ENCODE peak calls at places on chromosomes 6 and 20, in four cellular contexts. One of them, this sample, is unnamed. For H3K36me3, the result is how much of the 10 kb centered on the place peaks cover.

GRCh38 chr6:155340464-155341129 is 26.3 kb upstream of the TFB1M start:
- DNase-seq in keratinocyte: no peak
- DNase-seq in fibroblast of lung: peak
- DNase-seq in left ventricle myocardium inferior: no peak
- DNase-seq in this sample: no peak

GRCh38 chr6:125197795-125198269 is 44.3 kb downstream of the TPD52L1 start:
- DNase-seq in keratinocyte: no peak
- DNase-seq in fibroblast of lung: peak
- DNase-seq in left ventricle myocardium inferior: peak
- DNase-seq in this sample: no peak

GRCh38 chr20:44736170-44737021 is 9.3 kb upstream of the KCNK15 start:
- DNase-seq in keratinocyte: no peak
- DNase-seq in fibroblast of lung: peak
- DNase-seq in left ventricle myocardium inferior: no peak
- DNase-seq in this sample: no peak

GRCh38 chr6:45184937-45185336 is 143.2 kb upstream of the RUNX2 start:
- DNase-seq in keratinocyte: no peak
- DNase-seq in fibroblast of lung: no peak
- DNase-seq in left ventricle myocardium inferior: no peak
- DNase-seq in this sample: no peak

GRCh38 chr6:111727041-111727440 is 121.4 kb upstream of the TRAF3IP2 start:
- DNase-seq in keratinocyte: no peak
- DNase-seq in fibroblast of lung: peak
- DNase-seq in left ventricle myocardium inferior: no peak
- DNase-seq in this sample: no peak

GRCh38 chr6:112710710-112711109 is 363.6 kb downstream of the RFPL4B start:
- DNase-seq in keratinocyte: no peak
- DNase-seq in fibroblast of lung: no peak
- DNase-seq in left ventricle myocardium inferior: no peak
- DNase-seq in this sample: no peak

GRCh38 chr6:16239090-16239797 is 857 bp downstream of the GMPR start:
- DNase-seq in keratinocyte: no peak
- DNase-seq in fibroblast of lung: peak
- DNase-seq in left ventricle myocardium inferior: peak
- DNase-seq in this sample: no peak

GRCh38 chr6:39962831-39963230 is 28.6 kb upstream of the MOCS1 start:
- DNase-seq in keratinocyte: no peak
- DNase-seq in fibroblast of lung: no peak
- DNase-seq in left ventricle myocardium inferior: no peak
- DNase-seq in this sample: peak

GRCh38 chr6:134447883-134448387 is 130.0 kb upstream of the SGK1 start:
- DNase-seq in keratinocyte: peak
- DNase-seq in fibroblast of lung: peak
- DNase-seq in left ventricle myocardium inferior: no peak
- DNase-seq in this sample: peak

GRCh38 chr6:150150458-150150820 is 7.6 kb downstream of the PPP1R14C start:
- DNase-seq in keratinocyte: no peak
- DNase-seq in fibroblast of lung: no peak
- DNase-seq in left ventricle myocardium inferior: no peak
- DNase-seq in this sample: no peak

GRCh38 chr6:16494781-16495180 is 256.4 kb downstream of the GMPR start:
- DNase-seq in keratinocyte: no peak
- DNase-seq in fibroblast of lung: peak
- DNase-seq in left ventricle myocardium inferior: no peak
- DNase-seq in this sample: no peak

GRCh38 chr6:121435444-121436069 is at the start of gene GJA1:
- DNase-seq in keratinocyte: peak
- DNase-seq in fibroblast of lung: peak
- DNase-seq in left ventricle myocardium inferior: no peak
- DNase-seq in this sample: peak

GRCh38 chr6:105645958-105646357 is 243.1 kb upstream of the PREP start:
- DNase-seq in keratinocyte: no peak
- DNase-seq in fibroblast of lung: no peak
- DNase-seq in left ventricle myocardium inferior: no peak
- DNase-seq in this sample: no peak

DNA sequence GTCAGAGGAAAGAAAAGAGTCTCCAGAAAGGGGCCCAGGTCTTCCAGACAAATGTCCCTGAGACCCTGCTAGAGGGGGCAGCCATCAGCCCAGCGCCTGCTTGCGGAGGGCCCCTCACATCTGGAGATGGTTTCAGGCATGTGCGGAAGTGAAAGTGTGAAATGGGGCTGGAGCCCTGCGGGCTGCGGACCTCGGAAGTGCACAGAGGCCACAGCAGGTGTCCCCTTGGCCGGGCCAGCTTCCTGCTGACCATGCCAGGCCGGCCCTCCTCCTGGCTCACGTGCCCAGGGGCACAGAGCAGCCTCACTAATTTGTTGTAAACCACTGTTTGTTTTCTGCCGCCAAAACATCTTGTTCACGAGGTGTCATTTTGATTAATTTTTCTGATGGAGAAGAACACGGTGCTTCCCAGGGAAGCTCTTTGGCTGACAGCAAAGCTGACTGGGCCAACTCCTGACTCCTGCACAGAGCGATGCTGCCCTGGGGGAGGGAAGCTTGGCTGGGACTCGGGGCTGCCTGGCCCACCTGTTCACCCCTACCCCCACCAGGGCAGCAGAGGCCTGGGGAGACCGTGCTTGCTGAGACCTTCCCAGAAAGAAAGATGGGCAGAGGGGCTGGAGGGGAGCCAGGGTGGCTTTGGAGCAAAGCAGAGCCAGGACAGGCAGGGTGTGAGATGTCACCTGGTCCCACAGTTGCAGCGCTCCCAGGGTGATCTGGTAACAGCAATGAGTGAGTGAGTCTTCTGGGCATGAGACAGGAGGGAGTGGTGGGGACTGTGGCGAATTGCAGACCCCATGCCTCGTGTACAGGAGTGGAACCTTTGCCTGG is 54.2 kb downstream of the BCAS4 start:
- DNase-seq in keratinocyte: no peak
- DNase-seq in fibroblast of lung: no peak
- DNase-seq in left ventricle myocardium inferior: no peak
- DNase-seq in this sample: no peak
- H3K36me3 ChIP-seq in keratinocyte: under half
- H3K36me3 ChIP-seq in fibroblast of lung: under half
- H3K36me3 ChIP-seq in left ventricle myocardium inferior: under half
- H3K36me3 ChIP-seq in this sample: under half

GRCh38 chr6:71419954-71420692 is 131.5 kb downstream of the OGFRL1 start:
- DNase-seq in keratinocyte: no peak
- DNase-seq in fibroblast of lung: peak
- DNase-seq in left ventricle myocardium inferior: peak
- DNase-seq in this sample: no peak
- TF ChIP-seq CTCF in keratinocyte: peak
- TF ChIP-seq CTCF in fibroblast of lung: no peak
- TF ChIP-seq CTCF in left ventricle myocardium inferior: peak
- TF ChIP-seq CTCF in this sample: peak

GRCh38 chr6:3136361-3136760 is 17.9 kb downstream of the BPHL start:
- DNase-seq in keratinocyte: no peak
- DNase-seq in fibroblast of lung: no peak
- DNase-seq in left ventricle myocardium inferior: no peak
- DNase-seq in this sample: no peak
- H3K36me3 ChIP-seq in keratinocyte: under half
- H3K36me3 ChIP-seq in fibroblast of lung: under half
- H3K36me3 ChIP-seq in left ventricle myocardium inferior: under half
- H3K36me3 ChIP-seq in this sample: under half

DNA sequence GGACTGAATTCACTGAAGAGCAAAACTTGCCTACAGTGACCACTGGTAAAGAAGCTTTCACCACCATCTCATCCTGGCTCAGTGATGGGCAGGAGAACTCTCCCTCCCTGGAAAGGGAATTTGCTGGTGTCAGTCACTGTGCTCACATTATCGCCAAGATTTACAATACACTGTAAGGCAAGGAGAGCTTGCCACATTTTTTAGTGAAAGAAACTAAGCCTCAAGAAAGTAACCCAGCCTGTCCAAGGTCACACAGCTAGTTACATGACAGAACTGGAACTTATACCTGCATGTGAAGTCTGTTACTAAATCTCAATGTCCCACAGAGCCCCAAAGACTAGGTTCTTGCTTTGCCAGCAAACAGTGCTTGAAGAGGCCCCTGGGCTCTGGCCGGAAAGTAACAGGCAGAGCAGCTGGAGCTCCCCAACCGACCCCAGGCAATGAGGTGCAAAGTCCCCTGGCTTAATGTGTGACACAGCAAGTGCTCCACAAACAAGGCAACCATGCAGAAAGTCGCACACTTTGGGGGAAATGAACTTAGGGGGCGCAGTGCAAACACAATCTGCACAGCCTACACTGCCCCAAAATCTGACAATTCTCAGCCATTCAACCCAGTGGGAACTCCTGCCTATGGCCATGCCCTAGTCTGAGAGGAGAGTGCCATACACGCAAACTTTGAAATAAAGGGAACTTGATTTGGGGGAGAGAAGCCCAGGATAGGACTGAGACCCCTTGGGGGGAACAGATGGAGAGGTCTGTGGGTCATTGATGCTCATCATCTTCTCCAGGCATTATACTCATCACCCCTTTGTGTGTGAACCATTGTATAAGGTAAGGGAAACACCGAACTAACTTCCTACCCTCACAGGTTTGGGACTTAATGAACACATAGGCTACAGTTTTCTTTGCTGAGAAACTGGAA is 1.9 kb downstream of the BCL2L1 start:
- DNase-seq in keratinocyte: no peak
- DNase-seq in fibroblast of lung: no peak
- DNase-seq in left ventricle myocardium inferior: no peak
- DNase-seq in this sample: no peak
- TF ChIP-seq CTCF in keratinocyte: no peak
- TF ChIP-seq CTCF in fibroblast of lung: peak
- TF ChIP-seq CTCF in left ventricle myocardium inferior: no peak
- TF ChIP-seq CTCF in this sample: no peak

GRCh38 chr6:96465321-96465903 is 56.2 kb upstream of the UFL1 start:
- DNase-seq in keratinocyte: no peak
- DNase-seq in fibroblast of lung: no peak
- DNase-seq in left ventricle myocardium inferior: no peak
- DNase-seq in this sample: no peak
- H3K36me3 ChIP-seq in keratinocyte: under half
- H3K36me3 ChIP-seq in fibroblast of lung: under half
- H3K36me3 ChIP-seq in left ventricle myocardium inferior: under half
- H3K36me3 ChIP-seq in this sample: under half

GRCh38 chr6:36318690-36319435 is 17.8 kb downstream of the BNIP5 start:
- DNase-seq in keratinocyte: no peak
- DNase-seq in fibroblast of lung: no peak
- DNase-seq in left ventricle myocardium inferior: no peak
- DNase-seq in this sample: no peak
- TF ChIP-seq CTCF in keratinocyte: no peak
- TF ChIP-seq CTCF in fibroblast of lung: no peak
- TF ChIP-seq CTCF in left ventricle myocardium inferior: no peak
- TF ChIP-seq CTCF in this sample: no peak

DNA sequence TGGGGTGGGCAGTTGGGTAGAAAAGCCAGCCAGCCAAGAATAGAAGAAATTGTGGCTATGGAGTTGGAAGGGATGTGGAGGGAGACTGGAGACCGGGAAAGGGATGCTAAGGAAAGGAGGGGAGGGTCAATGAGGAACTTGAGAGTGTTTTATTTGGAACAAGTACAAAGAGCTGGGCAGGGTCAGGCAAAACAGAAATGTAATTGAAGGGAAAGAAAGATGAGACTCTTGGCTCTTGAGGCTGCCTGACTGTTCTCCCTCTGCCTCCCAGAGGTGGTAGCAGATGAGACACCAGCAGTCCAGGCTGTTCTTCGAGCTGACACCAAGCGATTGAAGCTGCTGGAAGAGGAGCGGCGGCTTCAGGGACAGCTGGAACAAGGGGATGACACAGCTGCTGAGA is 12.7 kb downstream of the ABCF1 start:
- DNase-seq in keratinocyte: no peak
- DNase-seq in fibroblast of lung: no peak
- DNase-seq in left ventricle myocardium inferior: no peak
- DNase-seq in this sample: no peak
- H3K36me3 ChIP-seq in keratinocyte: half or more
- H3K36me3 ChIP-seq in fibroblast of lung: under half
- H3K36me3 ChIP-seq in left ventricle myocardium inferior: half or more
- H3K36me3 ChIP-seq in this sample: under half

DNA sequence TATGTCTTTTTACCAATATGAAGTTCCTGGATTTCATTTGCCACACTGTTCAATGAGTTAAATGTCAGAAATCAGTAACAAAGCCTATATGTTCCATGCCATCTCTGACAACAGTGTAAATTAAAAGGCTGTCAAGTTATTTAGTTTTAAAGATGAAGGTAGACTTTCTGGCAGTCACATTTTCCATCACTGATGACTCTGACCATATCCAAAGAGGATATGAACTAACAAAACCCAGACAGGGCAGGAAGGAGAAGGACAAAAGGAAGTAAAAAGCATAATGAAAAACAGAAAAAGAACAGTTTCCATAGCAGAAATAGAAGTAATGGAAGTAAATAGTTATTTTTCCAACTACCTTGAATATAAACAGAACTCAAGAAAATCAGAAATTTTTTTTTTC is 242.3 kb downstream of the UBE3D start:
- DNase-seq in keratinocyte: no peak
- DNase-seq in fibroblast of lung: no peak
- DNase-seq in left ventricle myocardium inferior: no peak
- DNase-seq in this sample: no peak
- TF ChIP-seq CTCF in keratinocyte: no peak
- TF ChIP-seq CTCF in fibroblast of lung: no peak
- TF ChIP-seq CTCF in left ventricle myocardium inferior: no peak
- TF ChIP-seq CTCF in this sample: no peak

DNA sequence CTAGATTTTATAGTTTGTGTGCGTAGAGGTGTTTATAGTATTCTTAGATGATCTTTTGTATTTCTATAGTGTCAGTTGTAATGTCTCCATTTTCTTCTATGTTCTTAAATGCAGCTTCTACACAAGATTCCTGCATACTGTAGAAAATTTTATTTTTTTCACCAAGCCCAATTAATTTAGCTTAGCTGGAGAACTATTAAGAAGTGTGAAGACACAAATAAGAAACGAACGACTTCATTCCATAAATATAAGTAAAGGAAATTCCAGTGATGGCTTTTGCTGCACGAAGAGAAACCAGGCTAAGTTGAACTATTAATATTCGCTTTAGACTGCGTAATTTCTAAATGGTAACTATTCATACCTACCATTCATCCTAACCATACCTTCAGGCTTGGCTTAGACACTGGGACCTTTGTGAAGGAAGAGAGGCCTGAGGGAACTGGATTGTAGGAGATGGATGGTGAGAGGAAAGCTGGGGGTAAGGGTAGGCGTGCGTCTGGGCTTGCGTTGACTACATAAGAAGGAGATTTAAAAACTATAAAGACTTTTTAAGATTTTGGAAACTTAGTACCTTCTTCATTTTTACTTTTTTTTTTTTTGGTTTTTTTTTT is 15.9 kb downstream of the HLA-DOA start:
- DNase-seq in keratinocyte: no peak
- DNase-seq in fibroblast of lung: no peak
- DNase-seq in left ventricle myocardium inferior: no peak
- DNase-seq in this sample: no peak
- H3K36me3 ChIP-seq in keratinocyte: under half
- H3K36me3 ChIP-seq in fibroblast of lung: under half
- H3K36me3 ChIP-seq in left ventricle myocardium inferior: under half
- H3K36me3 ChIP-seq in this sample: under half